ENCODE peak calls at places on chromosomes 6 and 20, in four cellular contexts. L, O, Y and A are unnamed samples.

GRCh38 chr6:127550403-127550802 is 26.6 kb upstream of the C6orf58 start:
- DNase-seq in L (no peak), Y (no peak), O (no peak), A (no peak)

GRCh38 chr6:105591053-105591452 is 188.2 kb upstream of the PREP start:
- DNase-seq in Y (no peak), O (no peak), L (no peak), A (peak)

GRCh38 chr20:41027366-41027765 is 1.3 kb upstream of the TOP1 start:
- DNase-seq in Y (no peak), O (no peak), L (no peak), A (no peak)

GRCh38 chr6:107735906-107736635 is 88.0 kb downstream of the SCML4 start:
- DNase-seq in Y (no peak), O (no peak), L (no peak), A (peak)

GRCh38 chr20:32159766-32160221 is 47.7 kb downstream of the PLAGL2 start:
- DNase-seq in O (no peak), Y (no peak), L (no peak), A (no peak)

GRCh38 chr6:110404602-110405001 is 10.8 kb downstream of the DDO start:
- DNase-seq in O (no peak), L (no peak), Y (no peak), A (no peak)

GRCh38 chr6:169839029-169839481 is 87.6 kb downstream of the ERMARD start:
- DNase-seq in Y (peak), O (no peak), L (no peak), A (no peak)

GRCh38 chr6:125114248-125114858 is 39.2 kb upstream of the TPD52L1 start:
- DNase-seq in O (no peak), Y (no peak), L (peak), A (peak)

GRCh38 chr6:14883921-14884320 is 361.9 kb upstream of the JARID2 start:
- DNase-seq in L (no peak), O (no peak), Y (peak), A (peak)

GRCh38 chr20:47925603-47926002 is 140.3 kb upstream of the SULF2 start:
- DNase-seq in O (no peak), Y (no peak), L (no peak), A (no peak)

GRCh38 chr6:153976921-153977693 is 61.9 kb upstream of the OPRM1 start:
- DNase-seq in O (no peak), L (no peak), Y (no peak), A (no peak)

GRCh38 chr6:25017932-25018581 is 82.3 kb upstream of the RIPOR2 start:
- DNase-seq in O (peak), L (no peak), Y (peak), A (peak)

GRCh38 chr20:50467618-50468373 is 42.4 kb upstream of the PTPN1 start:
- DNase-seq in Y (peak), L (peak), O (peak), A (no peak)

GRCh38 chr20:43755851-43756250 is 29.0 kb upstream of the GTSF1L start:
- DNase-seq in Y (no peak), O (no peak), L (no peak), A (no peak)